ENCODE peak calls at places on chromosomes 1 and 21, in ten cellular contexts. One of them, this sample, is unnamed.

GRCh38 chr1:29893036-29893723 is 656.9 kb downstream of the PTPRU start:
- DNase-seq in breast epithelium: no peak
- DNase-seq in kidney tubule cell: no peak
- DNase-seq in adrenal gland: peak; percentile 14
- DNase-seq in HEK293T: no peak
- DNase-seq in activated gamma-delta T cell treated with Interleukin-2 at 50 U/mL for 16 hours: no peak
- DNase-seq in SIG-M5: no peak
- DNase-seq in GM13976: no peak
- DNase-seq in T-cell: no peak
- DNase-seq in vagina: no peak
- DNase-seq in this sample: no peak

GRCh38 chr1:176325664-176326063 is 118.6 kb upstream of the COP1 start:
- DNase-seq in breast epithelium: no peak
- DNase-seq in activated gamma-delta T cell treated with Interleukin-2 at 50 U/mL for 16 hours: no peak
- DNase-seq in vagina: no peak
- DNase-seq in SIG-M5: no peak
- DNase-seq in HEK293T: no peak
- DNase-seq in GM13976: no peak
- DNase-seq in adrenal gland: no peak
- DNase-seq in T-cell: no peak
- DNase-seq in kidney tubule cell: no peak
- DNase-seq in this sample: no peak

GRCh38 chr1:7616076-7616833 is 154.8 kb upstream of the VAMP3 start:
- DNase-seq in vagina: no peak
- DNase-seq in T-cell: peak; percentile 22
- DNase-seq in breast epithelium: no peak
- DNase-seq in kidney tubule cell: peak; percentile 56
- DNase-seq in SIG-M5: no peak
- DNase-seq in GM13976: peak; percentile 67
- DNase-seq in activated gamma-delta T cell treated with Interleukin-2 at 50 U/mL for 16 hours: no peak
- DNase-seq in HEK293T: peak; percentile 64
- DNase-seq in adrenal gland: no peak
- DNase-seq in this sample: no peak

GRCh38 chr1:198932351-198932991 is 293.6 kb downstream of the PTPRC start:
- DNase-seq in HEK293T: no peak
- DNase-seq in GM13976: no peak
- DNase-seq in kidney tubule cell: peak; percentile 53
- DNase-seq in breast epithelium: no peak
- DNase-seq in SIG-M5: no peak
- DNase-seq in T-cell: no peak
- DNase-seq in adrenal gland: no peak
- DNase-seq in vagina: no peak
- DNase-seq in activated gamma-delta T cell treated with Interleukin-2 at 50 U/mL for 16 hours: no peak
- DNase-seq in this sample: no peak

GRCh38 chr1:6048179-6048867 is 2.6 kb downstream of the KCNAB2 start:
- DNase-seq in kidney tubule cell: no peak
- DNase-seq in adrenal gland: peak; percentile 80
- DNase-seq in activated gamma-delta T cell treated with Interleukin-2 at 50 U/mL for 16 hours: no peak
- DNase-seq in T-cell: no peak
- DNase-seq in HEK293T: no peak
- DNase-seq in GM13976: no peak
- DNase-seq in breast epithelium: no peak
- DNase-seq in vagina: no peak
- DNase-seq in SIG-M5: no peak
- DNase-seq in this sample: no peak

GRCh38 chr1:71184410-71184809 is 103.6 kb upstream of the ZRANB2 start:
- DNase-seq in adrenal gland: no peak
- DNase-seq in breast epithelium: no peak
- DNase-seq in activated gamma-delta T cell treated with Interleukin-2 at 50 U/mL for 16 hours: no peak
- DNase-seq in vagina: no peak
- DNase-seq in kidney tubule cell: no peak
- DNase-seq in GM13976: no peak
- DNase-seq in SIG-M5: no peak
- DNase-seq in HEK293T: no peak
- DNase-seq in T-cell: no peak
- DNase-seq in this sample: no peak

GRCh38 chr1:17538428-17539130 is 919 bp upstream of the ARHGEF10L start:
- DNase-seq in vagina: no peak
- DNase-seq in kidney tubule cell: no peak
- DNase-seq in GM13976: no peak
- DNase-seq in adrenal gland: peak; percentile 73
- DNase-seq in SIG-M5: no peak
- DNase-seq in activated gamma-delta T cell treated with Interleukin-2 at 50 U/mL for 16 hours: no peak
- DNase-seq in T-cell: no peak
- DNase-seq in breast epithelium: peak; percentile 79
- DNase-seq in HEK293T: peak; percentile 65
- DNase-seq in this sample: no peak

GRCh38 chr1:224211262-224211962 is 28.4 kb downstream of the DEGS1 start:
- DNase-seq in activated gamma-delta T cell treated with Interleukin-2 at 50 U/mL for 16 hours: no peak
- DNase-seq in T-cell: no peak
- DNase-seq in vagina: no peak
- DNase-seq in adrenal gland: no peak
- DNase-seq in SIG-M5: no peak
- DNase-seq in HEK293T: no peak
- DNase-seq in GM13976: no peak
- DNase-seq in breast epithelium: no peak
- DNase-seq in kidney tubule cell: peak; percentile 69
- DNase-seq in this sample: no peak

GRCh38 chr21:25568230-25568629 is 39.1 kb downstream of the MRPL39 start:
- DNase-seq in SIG-M5: no peak
- DNase-seq in T-cell: peak; percentile 7
- DNase-seq in activated gamma-delta T cell treated with Interleukin-2 at 50 U/mL for 16 hours: no peak
- DNase-seq in vagina: no peak
- DNase-seq in HEK293T: no peak
- DNase-seq in kidney tubule cell: peak; percentile 42
- DNase-seq in adrenal gland: peak; percentile 70
- DNase-seq in breast epithelium: no peak
- DNase-seq in GM13976: no peak
- DNase-seq in this sample: no peak

GRCh38 chr1:160085686-160086089 is 4.3 kb downstream of the KCNJ9 start:
- DNase-seq in kidney tubule cell: peak; percentile 67
- DNase-seq in GM13976: peak; percentile 92
- DNase-seq in SIG-M5: no peak
- DNase-seq in adrenal gland: peak; percentile 91
- DNase-seq in T-cell: peak; percentile 79
- DNase-seq in vagina: no peak
- DNase-seq in activated gamma-delta T cell treated with Interleukin-2 at 50 U/mL for 16 hours: peak; percentile 72
- DNase-seq in breast epithelium: peak; percentile 74
- DNase-seq in HEK293T: peak; percentile 93
- DNase-seq in this sample: no peak

GRCh38 chr1:154181944-154182341 is 10.0 kb downstream of the TPM3 start:
- DNase-seq in HEK293T: no peak
- DNase-seq in vagina: no peak
- DNase-seq in kidney tubule cell: no peak
- DNase-seq in T-cell: no peak
- DNase-seq in activated gamma-delta T cell treated with Interleukin-2 at 50 U/mL for 16 hours: no peak
- DNase-seq in adrenal gland: no peak
- DNase-seq in SIG-M5: no peak
- DNase-seq in breast epithelium: no peak
- DNase-seq in GM13976: no peak
- DNase-seq in this sample: no peak

GRCh38 chr1:209434066-209434465 is 149.4 kb upstream of the CAMK1G start:
- DNase-seq in vagina: no peak
- DNase-seq in adrenal gland: no peak
- DNase-seq in T-cell: no peak
- DNase-seq in activated gamma-delta T cell treated with Interleukin-2 at 50 U/mL for 16 hours: no peak
- DNase-seq in breast epithelium: no peak
- DNase-seq in SIG-M5: no peak
- DNase-seq in HEK293T: no peak
- DNase-seq in GM13976: no peak
- DNase-seq in kidney tubule cell: peak; percentile 57
- DNase-seq in this sample: no peak

GRCh38 chr21:34808569-34809204 is 139.9 kb downstream of the CLIC6 start:
- DNase-seq in vagina: no peak
- DNase-seq in adrenal gland: no peak
- DNase-seq in HEK293T: no peak
- DNase-seq in breast epithelium: no peak
- DNase-seq in T-cell: no peak
- DNase-seq in kidney tubule cell: no peak
- DNase-seq in activated gamma-delta T cell treated with Interleukin-2 at 50 U/mL for 16 hours: no peak
- DNase-seq in SIG-M5: no peak
- DNase-seq in GM13976: no peak
- DNase-seq in this sample: no peak

GRCh38 chr1:217528271-217528670 is 102.6 kb downstream of the GPATCH2 start:
- DNase-seq in GM13976: no peak
- DNase-seq in activated gamma-delta T cell treated with Interleukin-2 at 50 U/mL for 16 hours: no peak
- DNase-seq in breast epithelium: no peak
- DNase-seq in HEK293T: no peak
- DNase-seq in SIG-M5: no peak
- DNase-seq in T-cell: no peak
- DNase-seq in kidney tubule cell: peak; percentile 74
- DNase-seq in vagina: no peak
- DNase-seq in adrenal gland: no peak
- DNase-seq in this sample: no peak

GRCh38 chr1:22572778-22573177 is 9.5 kb downstream of the EPHA8 start:
- DNase-seq in T-cell: no peak
- DNase-seq in adrenal gland: peak; percentile 82
- DNase-seq in vagina: no peak
- DNase-seq in GM13976: no peak
- DNase-seq in kidney tubule cell: no peak
- DNase-seq in activated gamma-delta T cell treated with Interleukin-2 at 50 U/mL for 16 hours: no peak
- DNase-seq in breast epithelium: no peak
- DNase-seq in HEK293T: no peak
- DNase-seq in SIG-M5: no peak
- DNase-seq in this sample: no peak

GRCh38 chr21:15433091-15433490 is 296.7 kb upstream of the USP25 start:
- DNase-seq in T-cell: no peak
- DNase-seq in kidney tubule cell: peak; percentile 31
- DNase-seq in adrenal gland: no peak
- DNase-seq in HEK293T: no peak
- DNase-seq in GM13976: no peak
- DNase-seq in activated gamma-delta T cell treated with Interleukin-2 at 50 U/mL for 16 hours: no peak
- DNase-seq in vagina: no peak
- DNase-seq in breast epithelium: no peak
- DNase-seq in SIG-M5: no peak
- DNase-seq in this sample: no peak

GRCh38 chr1:115829023-115829674 is 11.8 kb downstream of the NHLH2 start:
- DNase-seq in activated gamma-delta T cell treated with Interleukin-2 at 50 U/mL for 16 hours: no peak
- DNase-seq in GM13976: no peak
- DNase-seq in T-cell: no peak
- DNase-seq in HEK293T: peak; percentile 44
- DNase-seq in SIG-M5: no peak
- DNase-seq in adrenal gland: no peak
- DNase-seq in kidney tubule cell: peak; percentile 61
- DNase-seq in vagina: no peak
- DNase-seq in breast epithelium: no peak
- DNase-seq in this sample: no peak

GRCh38 chr1:45171575-45171974 is 34.8 kb downstream of the ZSWIM5 start:
- DNase-seq in SIG-M5: no peak
- DNase-seq in breast epithelium: no peak
- DNase-seq in adrenal gland: no peak
- DNase-seq in HEK293T: no peak
- DNase-seq in kidney tubule cell: no peak
- DNase-seq in GM13976: no peak
- DNase-seq in activated gamma-delta T cell treated with Interleukin-2 at 50 U/mL for 16 hours: no peak
- DNase-seq in T-cell: no peak
- DNase-seq in vagina: no peak
- DNase-seq in this sample: no peak

GRCh38 chr1:28115267-28115666 is 26.9 kb upstream of the EYA3 start:
- DNase-seq in GM13976: no peak
- DNase-seq in kidney tubule cell: no peak
- DNase-seq in breast epithelium: no peak
- DNase-seq in activated gamma-delta T cell treated with Interleukin-2 at 50 U/mL for 16 hours: peak; percentile 12
- DNase-seq in T-cell: no peak
- DNase-seq in adrenal gland: peak; percentile 61
- DNase-seq in SIG-M5: peak; percentile 78
- DNase-seq in vagina: no peak
- DNase-seq in HEK293T: no peak
- DNase-seq in this sample: peak; percentile 66

GRCh38 chr1:5897281-5897680 is 94.9 kb downstream of the NPHP4 start:
- DNase-seq in adrenal gland: no peak
- DNase-seq in kidney tubule cell: no peak
- DNase-seq in GM13976: no peak
- DNase-seq in activated gamma-delta T cell treated with Interleukin-2 at 50 U/mL for 16 hours: no peak
- DNase-seq in breast epithelium: no peak
- DNase-seq in T-cell: no peak
- DNase-seq in vagina: no peak
- DNase-seq in HEK293T: no peak
- DNase-seq in SIG-M5: no peak
- DNase-seq in this sample: no peak

GRCh38 chr1:200129480-200129879 is 102.0 kb downstream of the NR5A2 start:
- DNase-seq in activated gamma-delta T cell treated with Interleukin-2 at 50 U/mL for 16 hours: peak; percentile 11
- DNase-seq in T-cell: no peak
- DNase-seq in HEK293T: no peak
- DNase-seq in breast epithelium: no peak
- DNase-seq in GM13976: no peak
- DNase-seq in SIG-M5: no peak
- DNase-seq in vagina: no peak
- DNase-seq in adrenal gland: no peak
- DNase-seq in kidney tubule cell: no peak
- DNase-seq in this sample: no peak

GRCh38 chr1:207025144-207025880 is 7.2 kb downstream of the C1orf116 start:
- DNase-seq in vagina: no peak
- DNase-seq in adrenal gland: peak; percentile 82
- DNase-seq in HEK293T: no peak
- DNase-seq in T-cell: no peak
- DNase-seq in activated gamma-delta T cell treated with Interleukin-2 at 50 U/mL for 16 hours: no peak
- DNase-seq in SIG-M5: no peak
- DNase-seq in kidney tubule cell: peak; percentile 89
- DNase-seq in GM13976: no peak
- DNase-seq in breast epithelium: no peak
- DNase-seq in this sample: no peak

This sample was measured in GM12878.